ENCODE peak calls at places on chromosomes 1 and 21, in nine cellular contexts. B, D, I, G, M, L, U, H and W are unnamed samples.
A peak's percentile ranks its signal among the peaks of the same experiment; 100 is the strongest.

GRCh38 chr1:117096871-117097842 is 24.4 kb downstream of the TRIM45 start:
- DNase-seq in B (no peak), D (peak; percentile 27), I (no peak), G (no peak), M (no peak), L (no peak), U (no peak), H (no peak), W (no peak)

GRCh38 chr21:39461419-39461818 is 9.6 kb downstream of the SH3BGR start:
- DNase-seq in B (no peak), D (no peak), I (no peak), G (no peak), M (no peak), L (peak; percentile 40), U (no peak), H (no peak), W (no peak)

GRCh38 chr1:232634086-232634485 is 4.2 kb upstream of the SIPA1L2 start:
- DNase-seq in B (peak; percentile 35), D (no peak), I (no peak), G (peak; percentile 76), M (no peak), L (no peak), U (no peak), H (no peak), W (no peak)

GRCh38 chr1:207606362-207606755 is 38.6 kb upstream of the CR1L start:
- DNase-seq in B (no peak), D (no peak), I (no peak), G (no peak), M (no peak), L (no peak), U (no peak), H (no peak), W (no peak)

GRCh38 chr1:181038399-181038873 is 4.7 kb downstream of the MR1 start:
- DNase-seq in B (no peak), D (peak; percentile 71), I (no peak), G (no peak), M (peak; percentile 78), L (peak; percentile 16), U (no peak), H (peak; percentile 57), W (peak; percentile 69)

GRCh38 chr1:8017495-8018310 is 8.4 kb downstream of the ERRFI1 start:
- DNase-seq in B (no peak), D (peak; percentile 71), I (no peak), G (no peak), M (no peak), L (no peak), U (no peak), H (no peak), W (no peak)

GRCh38 chr1:183568176-183569041 is 21.9 kb downstream of the NCF2 start:
- DNase-seq in B (no peak), D (no peak), I (no peak), G (peak; percentile 80), M (no peak), L (no peak), U (no peak), H (peak; percentile 63), W (peak; percentile 56)

GRCh38 chr1:244011251-244011650 is 39.8 kb upstream of the ZBTB18 start:
- DNase-seq in B (no peak), D (peak; percentile 14), I (no peak), G (no peak), M (no peak), L (no peak), U (no peak), H (no peak), W (no peak)

DNA sequence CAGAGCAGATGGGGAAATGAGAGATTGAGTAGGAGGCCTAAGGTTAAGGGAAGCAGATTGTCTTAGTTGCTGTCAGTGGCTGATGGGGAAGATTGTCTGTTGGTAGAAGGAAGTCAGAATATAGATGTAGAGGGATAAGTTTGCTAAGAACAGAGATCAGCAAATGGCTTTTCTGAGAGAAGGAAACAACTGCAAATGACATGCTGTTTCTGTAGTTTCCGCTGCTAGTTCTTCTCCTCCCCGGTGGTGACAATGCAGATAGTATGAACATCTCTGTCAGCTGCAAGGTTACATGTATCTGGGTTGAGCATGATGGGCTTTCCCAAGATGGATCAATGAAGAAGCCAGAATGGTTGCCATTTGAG is 830 bp downstream of the CD1C start:
- DNase-seq in B (no peak), D (no peak), I (no peak), G (no peak), M (no peak), L (no peak), U (no peak), H (no peak), W (no peak)
- H3K4me3 ChIP-seq in B (no peak overlapping the region), D (no peak overlapping the region), I (no peak overlapping the region), G (no peak overlapping the region), M (no peak overlapping the region), L (no peak overlapping the region), U (no peak overlapping the region), H (no peak overlapping the region), W (no peak overlapping the region)

GRCh38 chr21:32132409-32132808 is 146.4 kb downstream of the MIS18A start:
- DNase-seq in B (no peak), D (no peak), I (no peak), G (no peak), M (no peak), L (no peak), U (no peak), H (no peak), W (no peak)

GRCh38 chr21:32132911-32133310 is 145.9 kb downstream of the MIS18A start:
- DNase-seq in B (no peak), D (no peak), I (no peak), G (no peak), M (no peak), L (no peak), U (no peak), H (no peak), W (no peak)

GRCh38 chr21:32131164-32131563 is 147.7 kb downstream of the MIS18A start:
- DNase-seq in B (no peak), D (no peak), I (no peak), G (no peak), M (no peak), L (no peak), U (no peak), H (no peak), W (no peak)

GRCh38 chr21:32130031-32130891 is 148.6 kb downstream of the MIS18A start:
- DNase-seq in B (no peak), D (no peak), I (no peak), G (no peak), M (no peak), L (no peak), U (no peak), H (no peak), W (no peak)

GRCh38 chr21:32131960-32132359 is 146.9 kb downstream of the MIS18A start:
- DNase-seq in B (no peak), D (peak; percentile 64), I (no peak), G (no peak), M (no peak), L (no peak), U (no peak), H (no peak), W (no peak)
- H3K4me3 ChIP-seq in B (no peak overlapping the region), D (no peak overlapping the region), I (no peak overlapping the region), G (no peak overlapping the region), M (no peak overlapping the region), L (no peak overlapping the region), U (no peak overlapping the region), H (no peak overlapping the region), W (no peak overlapping the region)

GRCh38 chr1:32128479-32128878 is 20.6 kb downstream of the KPNA6 start:
- DNase-seq in B (no peak), D (no peak), I (no peak), G (no peak), M (no peak), L (no peak), U (no peak), H (no peak), W (no peak)

GRCh38 chr1:32128971-32129370 is 21.1 kb downstream of the KPNA6 start:
- DNase-seq in B (no peak), D (no peak), I (no peak), G (no peak), M (no peak), L (no peak), U (no peak), H (no peak), W (no peak)

GRCh38 chr1:32126770-32127169 is 18.9 kb downstream of the KPNA6 start:
- DNase-seq in B (no peak), D (no peak), I (no peak), G (no peak), M (no peak), L (no peak), U (no peak), H (no peak), W (no peak)

GRCh38 chr1:32125313-32125712 is 17.5 kb downstream of the KPNA6 start:
- DNase-seq in B (no peak), D (no peak), I (no peak), G (no peak), M (no peak), L (no peak), U (no peak), H (no peak), W (no peak)

DNA sequence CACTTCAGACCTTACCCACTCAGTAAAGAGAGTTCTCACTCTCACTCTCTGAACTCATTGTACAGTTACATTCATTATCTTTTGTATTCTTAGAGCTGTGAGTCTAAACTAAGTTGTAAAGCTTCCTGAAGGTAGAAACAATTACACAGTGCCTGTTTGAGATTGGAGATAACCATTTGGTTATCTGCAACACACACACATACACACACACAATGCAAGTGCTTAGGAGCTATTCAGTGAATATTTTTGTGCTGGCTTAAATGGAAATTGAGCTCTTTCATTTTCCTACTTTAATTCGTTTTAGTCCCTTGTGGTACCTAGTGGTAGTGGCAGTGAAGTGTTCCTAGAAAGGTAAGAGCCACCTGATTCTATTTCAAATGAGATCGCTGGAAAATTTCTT is 19.9 kb downstream of the KPNA6 start:
- DNase-seq in B (no peak), D (no peak), I (no peak), G (no peak), M (no peak), L (no peak), U (no peak), H (no peak), W (no peak)
- H3K4me3 ChIP-seq in B (no peak overlapping the region), D (no peak overlapping the region), I (no peak overlapping the region), G (no peak overlapping the region), M (no peak overlapping the region), L (no peak overlapping the region), U (no peak overlapping the region), H (no peak overlapping the region), W (no peak overlapping the region)

GRCh38 chr1:187153047-187153446 is 324.3 kb downstream of the PLA2G4A start:
- DNase-seq in B (no peak), D (no peak), I (no peak), G (no peak), M (no peak), L (no peak), U (no peak), H (no peak), W (no peak)

GRCh38 chr1:187151555-187151954 is 322.8 kb downstream of the PLA2G4A start:
- DNase-seq in B (no peak), D (no peak), I (no peak), G (no peak), M (no peak), L (no peak), U (no peak), H (no peak), W (no peak)

GRCh38 chr1:187157115-187157514 is 328.4 kb downstream of the PLA2G4A start:
- DNase-seq in B (no peak), D (no peak), I (no peak), G (no peak), M (no peak), L (no peak), U (no peak), H (no peak), W (no peak)

DNA sequence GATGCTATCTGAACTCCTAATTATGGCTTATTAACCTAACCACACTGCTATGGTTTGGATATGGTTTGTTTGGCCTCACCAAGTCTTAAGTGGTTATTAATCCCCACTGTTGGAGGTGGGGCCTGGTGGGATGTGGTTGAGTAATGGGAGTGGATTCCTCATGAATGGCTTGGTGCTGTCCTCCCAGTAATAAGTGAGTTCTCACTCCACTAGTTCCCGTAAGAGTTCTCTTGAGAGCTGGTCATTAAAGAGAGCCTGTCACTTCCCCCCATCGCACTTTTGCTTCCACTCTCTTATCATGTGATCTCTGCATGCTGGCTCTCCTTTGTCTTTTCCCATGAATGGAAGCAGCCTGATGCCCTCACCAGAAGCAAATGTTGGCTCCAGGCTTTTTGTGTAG is 328.8 kb downstream of the PLA2G4A start:
- DNase-seq in B (no peak), D (no peak), I (no peak), G (no peak), M (no peak), L (no peak), U (no peak), H (no peak), W (no peak)
- H3K4me3 ChIP-seq in B (no peak overlapping the region), D (no peak overlapping the region), I (no peak overlapping the region), G (no peak overlapping the region), M (no peak overlapping the region), L (no peak overlapping the region), U (no peak overlapping the region), H (no peak overlapping the region), W (no peak overlapping the region)